ENCODE peak calls at places on chromosomes 6 and 20, in four cellular contexts. W is IMR-90, C is H1, I is H9. N is an unnamed sample.

GRCh38 chr6:101126501-101126900 is 245.4 kb upstream of the ASCC3 start:
- DNase-seq in W (no peak), C (no peak), I (no peak), N (no peak)

GRCh38 chr6:140043762-140044378 is 669.4 kb upstream of the CITED2 start:
- DNase-seq in W (peak), C (no peak), I (no peak), N (no peak)

GRCh38 chr20:19427913-19428800 is 215.7 kb downstream of the SLC24A3 start:
- DNase-seq in W (no peak), C (no peak), I (no peak), N (no peak)

GRCh38 chr20:64099880-64100565 is 7.3 kb downstream of the NPBWR2 start:
- DNase-seq in W (no peak), C (no peak), I (no peak), N (no peak)

GRCh38 chr20:63756648-63756991 is 17.0 kb downstream of the SLC2A4RG start:
- DNase-seq in W (no peak), C (no peak), I (no peak), N (no peak)

GRCh38 chr20:49790077-49790798 is 22.4 kb upstream of the SLC9A8 start:
- DNase-seq in W (peak), C (no peak), I (no peak), N (peak)

GRCh38 chr20:32207211-32207625 is 325 bp downstream of the PLAGL2 start:
- DNase-seq in W (no peak), C (no peak), I (no peak), N (no peak)

GRCh38 chr6:149140137-149140909 is 177.2 kb upstream of the TAB2 start:
- DNase-seq in W (no peak), C (no peak), I (no peak), N (no peak)

GRCh38 chr6:78936515-78936914 is 69.2 kb downstream of the IRAK1BP1 start:
- DNase-seq in W (no peak), C (no peak), I (no peak), N (no peak)

GRCh38 chr6:132085731-132086130 is 134.6 kb upstream of the CCN2 start:
- DNase-seq in W (no peak), C (no peak), I (no peak), N (no peak)

GRCh38 chr20:62723351-62723750 is 14.7 kb downstream of the NTSR1 start:
- DNase-seq in W (peak), C (no peak), I (no peak), N (no peak)

GRCh38 chr6:18720075-18720474 is 332.9 kb downstream of the RNF144B start:
- DNase-seq in W (no peak), C (no peak), I (no peak), N (no peak)

GRCh38 chr6:37134622-37135191 is 35.2 kb upstream of the PIM1 start:
- DNase-seq in W (peak), C (no peak), I (no peak), N (peak)

GRCh38 chr6:25405442-25405841 is 126.3 kb downstream of the CARMIL1 start:
- DNase-seq in W (no peak), C (no peak), I (no peak), N (no peak)

GRCh38 chr6:121305957-121306607 is 28.2 kb downstream of the TBC1D32 start:
- DNase-seq in W (peak), C (no peak), I (no peak), N (peak)

GRCh38 chr20:17442588-17442987 is 88.6 kb downstream of the BFSP1 start:
- DNase-seq in W (no peak), C (no peak), I (peak), N (peak)

GRCh38 chr6:111700135-111700690 is 94.5 kb upstream of the TRAF3IP2 start:
- DNase-seq in W (no peak), C (no peak), I (no peak), N (no peak)

GRCh38 chr6:87539554-87539953 is 50.2 kb downstream of the RARS2 start:
- DNase-seq in W (no peak), C (no peak), I (peak), N (no peak)

GRCh38 chr6:105561501-105561900 is 158.6 kb upstream of the PREP start:
- DNase-seq in W (no peak), C (no peak), I (no peak), N (no peak)

GRCh38 chr6:44921787-44922186 is 406.3 kb upstream of the RUNX2 start:
- DNase-seq in W (no peak), C (no peak), I (no peak), N (peak)

GRCh38 chr6:79180082-79180481 is 54.4 kb downstream of the HMGN3 start:
- DNase-seq in W (no peak), C (no peak), I (no peak), N (no peak)

GRCh38 chr20:62706344-62706743 is 2.3 kb upstream of the NTSR1 start:
- DNase-seq in W (no peak), C (no peak), I (no peak), N (no peak)

GRCh38 chr6:27608916-27609883 is 136.3 kb upstream of the ZNF184 start:
- DNase-seq in W (peak), C (no peak), I (peak), N (peak)

GRCh38 chr20:15768370-15768741 is 804.9 kb downstream of the KIF16B start:
- DNase-seq in W (no peak), C (no peak), I (no peak), N (no peak)

GRCh38 chr20:36847009-36847709 is 28.8 kb upstream of the TLDC2 start:
- DNase-seq in W (peak), C (no peak), I (no peak), N (peak)

GRCh38 chr20:63701329-63702035 is 5.0 kb downstream of the TNFRSF6B start:
- DNase-seq in W (no peak), C (no peak), I (no peak), N (no peak)

GRCh38 chr6:56916849-56917551 is 37.9 kb upstream of the BEND6 start:
- DNase-seq in W (no peak), C (no peak), I (no peak), N (no peak)

GRCh38 chr20:16366548-16366947 is 206.7 kb downstream of the KIF16B start:
- DNase-seq in W (no peak), C (no peak), I (no peak), N (no peak)

GRCh38 chr6:110341671-110342304 is 16.4 kb downstream of the METTL24 start:
- DNase-seq in W (peak), C (no peak), I (peak), N (peak)

GRCh38 chr6:126664271-126664670 is 324.4 kb downstream of the CENPW start:
- DNase-seq in W (no peak), C (no peak), I (no peak), N (no peak)

DNA sequence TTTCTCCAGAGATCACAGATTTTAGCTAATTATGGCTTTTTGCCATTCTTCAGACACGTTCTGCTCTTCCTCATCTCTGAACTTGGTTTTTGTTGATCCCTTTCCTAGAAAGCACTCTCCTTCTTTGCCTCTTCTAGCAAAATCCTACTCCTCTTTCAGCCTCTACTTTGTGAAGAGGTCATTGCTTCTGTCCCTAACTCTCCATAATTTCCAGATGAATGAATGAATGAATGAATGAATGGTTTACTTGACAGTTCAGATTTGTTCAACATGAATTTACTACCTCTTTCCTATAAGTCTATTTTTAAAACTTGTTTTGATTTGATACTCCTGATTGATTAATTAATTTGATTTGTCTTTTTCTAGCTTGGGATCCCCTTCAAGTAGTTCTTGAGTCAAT is 94.0 kb upstream of the IFNGR1 start:
- DNase-seq in W (no peak), C (no peak), I (no peak), N (no peak)
- H3K56ac ChIP-seq in W (no peak), C (no peak), I (no peak), N (no peak)

GRCh38 chr20:10242166-10242565 is 23.5 kb downstream of the SNAP25 start:
- DNase-seq in W (no peak), C (no peak), I (no peak), N (peak)
- H3K56ac ChIP-seq in W (no peak), C (no peak), I (no peak), N (no peak)

GRCh38 chr6:38796850-38797249 is 81.7 kb downstream of the DNAH8 start:
- DNase-seq in W (no peak), C (no peak), I (no peak), N (no peak)

GRCh38 chr6:38796006-38796405 is 80.9 kb downstream of the DNAH8 start:
- DNase-seq in W (no peak), C (no peak), I (no peak), N (no peak)

GRCh38 chr6:38794682-38795081 is 79.6 kb downstream of the DNAH8 start:
- DNase-seq in W (no peak), C (no peak), I (no peak), N (no peak)

GRCh38 chr6:38789256-38789655 is 74.1 kb downstream of the DNAH8 start:
- DNase-seq in W (no peak), C (no peak), I (no peak), N (no peak)

DNA sequence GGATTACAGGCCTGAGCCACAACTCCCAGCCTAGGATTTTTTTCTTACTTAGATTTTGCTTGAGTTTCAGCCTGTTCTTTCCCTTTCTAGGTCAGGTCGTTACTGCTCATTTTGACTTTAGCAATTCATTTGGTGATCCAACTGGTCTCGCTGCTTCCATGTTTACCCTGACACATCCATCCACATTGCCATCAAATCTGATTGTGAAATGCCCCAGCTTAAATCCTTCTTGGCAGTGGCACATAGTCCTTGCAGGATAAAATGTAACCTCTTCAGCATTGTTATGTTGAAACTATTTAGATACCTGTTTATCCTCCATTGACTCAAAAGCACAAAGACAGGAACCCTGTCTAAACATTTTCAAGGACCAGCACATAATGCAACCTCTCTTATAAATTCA is 77.2 kb downstream of the DNAH8 start:
- DNase-seq in W (no peak), C (no peak), I (no peak), N (no peak)
- H3K56ac ChIP-seq in W (no peak), C (no peak), I (no peak), N (no peak)

GRCh38 chr20:46430921-46431712 is 24.7 kb upstream of the ELMO2 start:
- DNase-seq in W (no peak), C (no peak), I (no peak), N (no peak)

GRCh38 chr20:46435146-46435545 is 28.7 kb upstream of the ELMO2 start:
- DNase-seq in W (no peak), C (no peak), I (no peak), N (no peak)

GRCh38 chr20:46433051-46433450 is 26.6 kb upstream of the ELMO2 start:
- DNase-seq in W (no peak), C (no peak), I (no peak), N (no peak)

GRCh38 chr20:46438156-46438750 is 31.8 kb upstream of the ELMO2 start:
- DNase-seq in W (peak), C (peak), I (no peak), N (peak)

GRCh38 chr20:46434597-46434996 is 28.2 kb upstream of the ELMO2 start:
- DNase-seq in W (no peak), C (no peak), I (no peak), N (no peak)
- H3K56ac ChIP-seq in W (no peak), C (no peak), I (no peak), N (no peak)

GRCh38 chr6:36124881-36125280 is 5.4 kb upstream of the MAPK13 start:
- DNase-seq in W (no peak), C (no peak), I (no peak), N (no peak)
- H3K56ac ChIP-seq in W (no peak), C (no peak), I (no peak), N (no peak)

DNA sequence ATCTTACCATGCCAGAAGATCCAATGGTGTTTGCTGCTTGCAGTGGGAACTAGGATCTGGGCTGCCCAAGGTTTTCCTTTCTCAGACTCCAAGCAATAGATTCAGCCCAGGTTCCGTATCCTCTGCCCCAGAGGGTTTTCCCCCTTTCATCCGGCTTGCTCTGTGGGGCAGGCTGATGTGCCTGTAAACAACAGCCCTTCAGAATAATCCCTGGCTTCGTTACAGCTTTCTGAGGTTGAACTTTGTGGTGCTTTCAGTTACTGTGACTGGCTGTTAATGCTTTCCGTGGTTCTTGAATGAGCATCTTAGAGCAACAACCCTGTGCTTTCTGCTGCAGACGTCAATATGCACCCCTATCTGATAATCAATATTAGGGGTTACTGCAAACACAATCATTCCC is 400.4 kb downstream of the BTBD3 start:
- DNase-seq in W (no peak), C (no peak), I (no peak), N (no peak)
- H3K56ac ChIP-seq in W (no peak), C (no peak), I (no peak), N (no peak)

GRCh38 chr20:25865715-25866656 is 169.3 kb upstream of the ZNF337 start:
- DNase-seq in W (peak), C (no peak), I (peak), N (peak)
- H3K56ac ChIP-seq in W (no peak), C (no peak), I (no peak), N (peak)

GRCh38 chr20:24753136-24753535 is 195.9 kb upstream of the CST7 start:
- DNase-seq in W (no peak), C (no peak), I (peak), N (no peak)

GRCh38 chr20:24756292-24757025 is 192.6 kb upstream of the CST7 start:
- DNase-seq in W (no peak), C (no peak), I (peak), N (no peak)

GRCh38 chr20:24752612-24753011 is 196.5 kb upstream of the CST7 start:
- DNase-seq in W (no peak), C (no peak), I (no peak), N (no peak)

GRCh38 chr20:24754691-24755090 is 194.4 kb upstream of the CST7 start:
- DNase-seq in W (no peak), C (no peak), I (peak), N (no peak)

DNA sequence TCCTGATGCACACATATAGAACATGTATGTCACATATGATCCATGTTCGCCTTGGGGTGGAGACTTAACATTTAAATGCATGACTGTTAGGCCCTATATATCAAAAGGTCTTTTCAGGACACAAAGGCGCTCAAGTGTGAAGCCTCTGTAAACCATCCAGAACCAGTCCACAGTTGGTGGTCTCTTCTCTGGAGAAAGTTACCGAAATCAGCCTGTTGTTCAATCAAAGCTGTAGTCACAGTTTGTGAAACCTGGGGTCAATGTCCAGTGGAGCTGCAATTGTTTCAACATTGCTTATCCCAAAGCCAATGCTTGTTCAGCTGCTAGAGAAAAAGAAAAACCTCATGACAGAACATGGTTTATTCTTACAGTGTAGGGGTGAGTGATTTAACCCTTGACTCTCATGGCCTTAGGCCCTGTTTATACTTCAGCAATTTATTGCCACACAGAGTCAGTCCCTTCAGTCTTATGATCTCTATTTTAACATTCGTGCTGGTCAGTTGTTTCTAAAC is 193.6 kb upstream of the CST7 start:
- DNase-seq in W (no peak), C (no peak), I (peak), N (no peak)
- H3K56ac ChIP-seq in W (no peak), C (no peak), I (no peak), N (no peak)

GRCh38 chr6:1381397-1382330 is 7.7 kb upstream of the FOXF2 start:
- DNase-seq in W (no peak), C (no peak), I (peak), N (peak)

GRCh38 chr6:1378224-1379025 is 11.0 kb upstream of the FOXF2 start:
- DNase-seq in W (no peak), C (no peak), I (no peak), N (no peak)

GRCh38 chr6:1379026-1379809 is 10.2 kb upstream of the FOXF2 start:
- DNase-seq in W (no peak), C (no peak), I (no peak), N (no peak)

GRCh38 chr6:1380625-1381396 is 8.6 kb upstream of the FOXF2 start:
- DNase-seq in W (no peak), C (no peak), I (no peak), N (no peak)

DNA sequence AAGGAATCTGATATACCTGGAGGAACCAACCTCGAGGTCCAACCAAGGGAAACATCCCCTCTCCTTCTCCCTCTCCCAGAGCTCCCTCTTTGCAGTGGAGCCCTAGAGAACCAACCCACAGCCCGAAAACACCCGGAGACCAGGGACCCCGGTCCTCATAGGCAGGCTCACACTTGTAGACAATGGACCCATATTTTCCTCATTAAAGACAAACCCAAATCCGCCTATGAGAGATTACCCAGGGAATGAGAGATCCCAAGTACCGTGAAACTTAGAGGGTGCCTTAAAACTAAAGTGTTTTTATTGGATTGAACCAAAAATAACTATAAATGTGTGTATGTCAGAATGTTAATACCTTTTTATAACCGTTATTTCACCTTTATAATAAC is 9.6 kb upstream of the FOXF2 start:
- DNase-seq in W (no peak), C (no peak), I (no peak), N (no peak)
- H3K56ac ChIP-seq in W (no peak), C (no peak), I (no peak), N (no peak)

DNA sequence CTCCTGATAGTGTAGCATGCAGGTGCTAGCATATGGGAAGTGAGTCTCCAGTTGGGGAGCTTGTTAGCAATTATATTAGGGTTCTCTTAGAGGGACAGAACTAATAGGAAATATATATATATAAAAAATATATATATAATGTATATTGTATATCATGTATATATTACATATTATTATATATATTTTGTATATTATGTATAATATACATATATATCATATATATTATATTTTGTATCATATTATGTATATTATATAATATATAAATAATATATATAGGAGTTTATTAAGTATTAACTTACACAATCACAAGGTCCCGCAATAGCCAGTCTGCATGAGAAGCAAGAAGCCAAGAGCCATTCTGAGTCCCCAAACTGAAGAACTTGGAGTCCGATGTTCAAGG is 84.2 kb downstream of the CDYL start:
- DNase-seq in W (no peak), C (no peak), I (no peak), N (no peak)
- H3K56ac ChIP-seq in W (no peak), C (no peak), I (no peak), N (no peak)

N was measured in mesendoderm.